ENCODE peak calls at places on chromosomes 11 and 22, in four cellular contexts. G, F, H and X are unnamed samples.

GRCh38 chr22:49951986-49952896 is 8.3 kb upstream of the PIM3 start:
- DNase-seq in H (no peak), G (no peak), F (peak; percentile 89), X (no peak)

GRCh38 chr22:18048441-18048898 is 24.1 kb upstream of the MICAL3 start:
- DNase-seq in F (no peak), G (no peak), H (no peak), X (no peak)

GRCh38 chr11:112784323-112785073 is 176.7 kb upstream of the NCAM1 start:
- DNase-seq in H (no peak), F (peak; percentile 92), G (no peak), X (no peak)

GRCh38 chr11:36109499-36109849 is 165.6 kb downstream of the LDLRAD3 start:
- DNase-seq in F (no peak), G (no peak), H (no peak), X (no peak)

GRCh38 chr11:127055240-127055639 is 54.7 kb upstream of the KIRREL3 start:
- DNase-seq in H (no peak), G (no peak), F (no peak), X (no peak)

GRCh38 chr11:69644962-69645675 is 4.2 kb downstream of the CCND1 start:
- DNase-seq in G (no peak), H (no peak), F (no peak), X (peak; percentile 73)

GRCh38 chr11:37830532-37830931 is 1232.5 kb upstream of the RAG2 start:
- DNase-seq in F (no peak), H (no peak), G (no peak), X (no peak)

GRCh38 chr11:12529793-12530192 is 144.4 kb upstream of the TEAD1 start:
- DNase-seq in F (peak; percentile 61), H (no peak), G (no peak), X (no peak)

GRCh38 chr11:109604506-109604905 is 182.5 kb downstream of the C11orf87 start:
- DNase-seq in H (no peak), F (peak; percentile 11), G (no peak), X (no peak)